ENCODE peak calls at places on chromosomes 11 and 22, in six cellular contexts. One of them, this sample, is unnamed.

GRCh38 chr22:49768961-49769690 is 58.5 kb downstream of the BRD1 start:
- DNase-seq in fibroblast of the aortic adventitia: peak; percentile 31
- DNase-seq in H9: no peak
- DNase-seq in body of pancreas: peak; percentile 27
- DNase-seq in memory B cell: no peak
- DNase-seq in glutamatergic neuron: peak; percentile 56
- DNase-seq in this sample: peak; percentile 67

GRCh38 chr22:39293766-39294368 is 25.6 kb downstream of the RPL3 start:
- DNase-seq in memory B cell: no peak
- DNase-seq in body of pancreas: no peak
- DNase-seq in glutamatergic neuron: no peak
- DNase-seq in fibroblast of the aortic adventitia: no peak
- DNase-seq in H9: no peak
- DNase-seq in this sample: no peak

GRCh38 chr11:1225386-1226225 is 2.7 kb downstream of the MUC5B start:
- DNase-seq in memory B cell: no peak
- DNase-seq in glutamatergic neuron: peak; percentile 22
- DNase-seq in fibroblast of the aortic adventitia: no peak
- DNase-seq in H9: peak; percentile 31
- DNase-seq in body of pancreas: no peak
- DNase-seq in this sample: peak; percentile 6

GRCh38 chr11:76763573-76764348 is 19.4 kb upstream of the TSKU start:
- DNase-seq in fibroblast of the aortic adventitia: peak; percentile 98
- DNase-seq in H9: no peak
- DNase-seq in body of pancreas: no peak
- DNase-seq in memory B cell: no peak
- DNase-seq in glutamatergic neuron: no peak
- DNase-seq in this sample: no peak

GRCh38 chr11:17642370-17642769 is 77.0 kb upstream of the MYOD1 start:
- DNase-seq in glutamatergic neuron: no peak
- DNase-seq in H9: no peak
- DNase-seq in memory B cell: no peak
- DNase-seq in fibroblast of the aortic adventitia: no peak
- DNase-seq in body of pancreas: no peak
- DNase-seq in this sample: no peak

GRCh38 chr11:124978316-124978715 is 24.3 kb downstream of the CCDC15 start:
- DNase-seq in H9: no peak
- DNase-seq in body of pancreas: no peak
- DNase-seq in fibroblast of the aortic adventitia: no peak
- DNase-seq in glutamatergic neuron: no peak
- DNase-seq in memory B cell: no peak
- DNase-seq in this sample: no peak

GRCh38 chr11:3243880-3244279 is 11.7 kb upstream of the MRGPRE start:
- DNase-seq in H9: no peak
- DNase-seq in body of pancreas: no peak
- DNase-seq in memory B cell: no peak
- DNase-seq in glutamatergic neuron: no peak
- DNase-seq in fibroblast of the aortic adventitia: no peak
- DNase-seq in this sample: no peak

GRCh38 chr11:35523351-35523768 is 2.1 kb downstream of the PAMR1 start:
- DNase-seq in glutamatergic neuron: no peak
- DNase-seq in body of pancreas: no peak
- DNase-seq in H9: no peak
- DNase-seq in fibroblast of the aortic adventitia: peak; percentile 68
- DNase-seq in memory B cell: no peak
- DNase-seq in this sample: no peak

GRCh38 chr11:27976262-27976661 is 131.7 kb downstream of the KIF18A start:
- DNase-seq in body of pancreas: no peak
- DNase-seq in glutamatergic neuron: no peak
- DNase-seq in H9: no peak
- DNase-seq in fibroblast of the aortic adventitia: peak; percentile 75
- DNase-seq in memory B cell: no peak
- DNase-seq in this sample: no peak

GRCh38 chr11:35066783-35067476 is 72.0 kb upstream of the CD44 start:
- DNase-seq in fibroblast of the aortic adventitia: no peak
- DNase-seq in H9: no peak
- DNase-seq in memory B cell: no peak
- DNase-seq in glutamatergic neuron: no peak
- DNase-seq in body of pancreas: no peak
- DNase-seq in this sample: no peak

GRCh38 chr11:77560605-77561004 is 29.1 kb upstream of the AQP11 start:
- DNase-seq in H9: no peak
- DNase-seq in body of pancreas: no peak
- DNase-seq in fibroblast of the aortic adventitia: peak; percentile 54
- DNase-seq in glutamatergic neuron: no peak
- DNase-seq in memory B cell: no peak
- DNase-seq in this sample: no peak

GRCh38 chr22:31876156-31877035 is 67.9 kb upstream of the YWHAH start:
- DNase-seq in H9: no peak
- DNase-seq in memory B cell: no peak
- DNase-seq in body of pancreas: no peak
- DNase-seq in fibroblast of the aortic adventitia: peak; percentile 69
- DNase-seq in glutamatergic neuron: no peak
- DNase-seq in this sample: no peak

GRCh38 chr11:8247312-8247711 is 16.4 kb downstream of the LMO1 start:
- DNase-seq in body of pancreas: no peak
- DNase-seq in memory B cell: no peak
- DNase-seq in H9: peak; percentile 54
- DNase-seq in glutamatergic neuron: peak; percentile 13
- DNase-seq in fibroblast of the aortic adventitia: no peak
- DNase-seq in this sample: no peak

This sample was measured in WERI-Rb-1.